ENCODE peak calls at places on chromosomes 16 and 17, in eight cellular contexts. F is brain microvascular endothelial cell, Z is fibroblast of the aortic adventitia, A is EL, Q is ACHN, N is activated B cell treated with CpG ODN at 0.5 μM for 24 hours, P is naive B cell, J is posterior cingulate gyrus. R is an unnamed sample.

GRCh38 chr17:39538875-39539274 is 68.8 kb downstream of the NEUROD2 start:
- DNase-seq in F (no peak), Z (peak; percentile 47), A (no peak), Q (no peak), N (no peak), P (no peak), J (no peak), R (no peak)

GRCh38 chr17:58605986-58606385 is 85.9 kb downstream of the TEX14 start:
- DNase-seq in F (no peak), Z (no peak), A (no peak), Q (no peak), N (no peak), P (no peak), J (no peak), R (no peak)

GRCh38 chr17:72120878-72121163 is at the start of gene SOX9:
- DNase-seq in F (peak; percentile 93), Z (peak; percentile 79), A (peak; percentile 96), Q (peak; percentile 91), N (no peak), P (no peak), J (peak; percentile 92), R (peak; percentile 94)

GRCh38 chr16:89308391-89309333 is 91.2 kb downstream of the ZNF778 start:
- DNase-seq in F (no peak), Z (no peak), A (no peak), Q (peak; percentile 36), N (no peak), P (no peak), J (no peak), R (no peak)

GRCh38 chr17:74354123-74354522 is 7.5 kb downstream of the BTBD17 start:
- DNase-seq in F (no peak), Z (no peak), A (no peak), Q (no peak), N (peak; percentile 23), P (no peak), J (no peak), R (peak; percentile 45)

GRCh38 chr17:19338031-19338990 is 24.2 kb downstream of the B9D1 start:
- DNase-seq in F (no peak), Z (peak; percentile 28), A (peak; percentile 43), Q (peak; percentile 66), N (peak; percentile 65), P (peak; percentile 78), J (peak; percentile 50), R (peak; percentile 65)

GRCh38 chr17:8753976-8754440 is 4.3 kb downstream of the SPDYE4 start:
- DNase-seq in F (peak; percentile 22), Z (peak; percentile 37), A (peak; percentile 28), Q (peak; percentile 23), N (no peak), P (no peak), J (no peak), R (no peak)

GRCh38 chr17:28090551-28090950 is 48.1 kb downstream of the NLK start:
- DNase-seq in F (no peak), Z (no peak), A (no peak), Q (no peak), N (no peak), P (no peak), J (no peak), R (no peak)

GRCh38 chr17:794876-795275 is 12.7 kb downstream of the MRM3 start:
- DNase-seq in F (peak; percentile 60), Z (peak; percentile 79), A (peak; percentile 70), Q (peak; percentile 80), N (no peak), P (peak; percentile 24), J (peak; percentile 85), R (peak; percentile 88)

GRCh38 chr16:4830408-4830807 is 16.7 kb downstream of the GLYR1 start:
- DNase-seq in F (no peak), Z (no peak), A (no peak), Q (no peak), N (no peak), P (no peak), J (no peak), R (no peak)

GRCh38 chr16:68444058-68444657 is 4.2 kb downstream of the SMPD3 start:
- DNase-seq in F (peak; percentile 20), Z (peak; percentile 30), A (peak; percentile 29), Q (peak; percentile 57), N (no peak), P (no peak), J (no peak), R (peak; percentile 17)

GRCh38 chr16:31471875-31472558 is at the start of gene TGFB1I1:
- DNase-seq in F (peak; percentile 71), Z (peak; percentile 67), A (peak; percentile 85), Q (peak; percentile 73), N (no peak), P (no peak), J (no peak), R (no peak)

GRCh38 chr16:87602005-87602790 is at the start of gene JPH3:
- DNase-seq in F (no peak), Z (no peak), A (no peak), Q (no peak), N (no peak), P (no peak), J (peak; percentile 48), R (no peak)

GRCh38 chr16:86584726-86585721 is 6.7 kb downstream of the FOXL1 start:
- DNase-seq in F (peak; percentile 64), Z (peak; percentile 54), A (peak; percentile 78), Q (no peak), N (no peak), P (no peak), J (no peak), R (no peak)

GRCh38 chr17:61065263-61065773 is 334.3 kb upstream of the TBX2 start:
- DNase-seq in F (peak; percentile 61), Z (peak; percentile 63), A (peak; percentile 48), Q (peak; percentile 36), N (no peak), P (no peak), J (no peak), R (no peak)

GRCh38 chr16:79821911-79822310 is 221.4 kb upstream of the MAF start:
- DNase-seq in F (no peak), Z (no peak), A (no peak), Q (no peak), N (no peak), P (no peak), J (no peak), R (no peak)

GRCh38 chr17:70476368-70476767 is 307.0 kb downstream of the KCNJ2 start:
- DNase-seq in F (no peak), Z (no peak), A (no peak), Q (no peak), N (no peak), P (no peak), J (no peak), R (no peak)

GRCh38 chr17:37317867-37318266 is 57.9 kb upstream of the C17orf78 start:
- DNase-seq in F (no peak), Z (no peak), A (no peak), Q (no peak), N (no peak), P (no peak), J (no peak), R (no peak)

GRCh38 chr17:72501404-72502110 is 380.7 kb downstream of the SOX9 start:
- DNase-seq in F (no peak), Z (no peak), A (no peak), Q (no peak), N (no peak), P (no peak), J (no peak), R (no peak)

GRCh38 chr17:63356275-63356905 is 89.7 kb downstream of the CYB561 start:
- DNase-seq in F (peak; percentile 76), Z (peak; percentile 94), A (peak; percentile 94), Q (no peak), N (no peak), P (no peak), J (no peak), R (no peak)

GRCh38 chr17:2094891-2095535 is 40.1 kb downstream of the HIC1 start:
- DNase-seq in F (peak; percentile 82), Z (peak; percentile 73), A (no peak), Q (no peak), N (no peak), P (no peak), J (peak; percentile 68), R (peak; percentile 52)

GRCh38 chr16:23351360-23351759 is 49.3 kb downstream of the SCNN1B start:
- DNase-seq in F (no peak), Z (no peak), A (no peak), Q (no peak), N (no peak), P (no peak), J (no peak), R (no peak)

GRCh38 chr16:72769876-72770275 is 278.1 kb downstream of the ZFHX3 start:
- DNase-seq in F (no peak), Z (no peak), A (peak; percentile 8), Q (no peak), N (no peak), P (no peak), J (no peak), R (no peak)

GRCh38 chr16:86557587-86557986 is 2.6 kb upstream of the MTHFSD start:
- DNase-seq in F (no peak), Z (no peak), A (no peak), Q (no peak), N (no peak), P (no peak), J (no peak), R (no peak)

GRCh38 chr16:48081656-48082055 is 74.1 kb downstream of the ABCC12 start:
- DNase-seq in F (peak; percentile 78), Z (peak; percentile 80), A (peak; percentile 84), Q (no peak), N (no peak), P (no peak), J (no peak), R (peak; percentile 45)

GRCh38 chr16:81204794-81205680 is 33.5 kb upstream of the BCO1 start:
- DNase-seq in F (peak; percentile 33), Z (peak; percentile 83), A (peak; percentile 52), Q (peak; percentile 59), N (no peak), P (peak; percentile 11), J (peak; percentile 54), R (peak; percentile 73)

GRCh38 chr16:66660422-66661209 is 35.9 kb downstream of the CMTM4 start:
- DNase-seq in F (peak; percentile 84), Z (peak; percentile 82), A (peak; percentile 89), Q (peak; percentile 98), N (no peak), P (no peak), J (peak; percentile 76), R (peak; percentile 70)

GRCh38 chr16:47578033-47578432 is 116.9 kb downstream of the PHKB start:
- DNase-seq in F (no peak), Z (no peak), A (no peak), Q (no peak), N (no peak), P (no peak), J (no peak), R (no peak)

GRCh38 chr17:12964840-12965239 is 53.0 kb downstream of the ELAC2 start:
- DNase-seq in F (no peak), Z (no peak), A (no peak), Q (no peak), N (no peak), P (no peak), J (no peak), R (no peak)

GRCh38 chr17:66580601-66581385 is 254.1 kb upstream of the CACNG5 start:
- DNase-seq in F (no peak), Z (peak; percentile 41), A (peak; percentile 47), Q (no peak), N (no peak), P (no peak), J (no peak), R (no peak)

GRCh38 chr17:66711403-66711802 is 123.5 kb upstream of the CACNG5 start:
- DNase-seq in F (no peak), Z (no peak), A (no peak), Q (no peak), N (no peak), P (no peak), J (no peak), R (no peak)

GRCh38 chr16:82043680-82044584 is 8.9 kb downstream of the HSD17B2 start:
- DNase-seq in F (peak; percentile 38), Z (peak; percentile 68), A (peak; percentile 67), Q (peak; percentile 51), N (no peak), P (no peak), J (no peak), R (no peak)

GRCh38 chr17:38443356-38444026 is 15.2 kb downstream of the ARHGAP23 start:
- DNase-seq in F (no peak), Z (no peak), A (no peak), Q (no peak), N (no peak), P (no peak), J (no peak), R (no peak)

GRCh38 chr17:14078027-14078426 is 8.7 kb downstream of the COX10 start:
- DNase-seq in F (no peak), Z (no peak), A (no peak), Q (no peak), N (no peak), P (no peak), J (no peak), R (no peak)